ENCODE peak calls at places on chromosomes 16 and 17, in five cellular contexts. One of them, this sample, is unnamed.

GRCh38 chr16:86584071-86584685 is 5.8 kb downstream of the FOXL1 start:
- DNase-seq in right cardiac atrium: no peak
- DNase-seq in CD8-positive, alpha-beta T cell: no peak
- DNase-seq in right lobe of liver: no peak
- DNase-seq in tibial artery: peak; percentile 57
- DNase-seq in this sample: no peak

GRCh38 chr17:83061586-83061985 is 17.8 kb upstream of the METRNL start:
- DNase-seq in right lobe of liver: peak; percentile 34
- DNase-seq in tibial artery: no peak
- DNase-seq in right cardiac atrium: no peak
- DNase-seq in CD8-positive, alpha-beta T cell: no peak
- DNase-seq in this sample: no peak

GRCh38 chr16:85916141-85916890 is 17.4 kb downstream of the IRF8 start:
- DNase-seq in right cardiac atrium: peak; percentile 84
- DNase-seq in right lobe of liver: peak; percentile 95
- DNase-seq in CD8-positive, alpha-beta T cell: no peak
- DNase-seq in tibial artery: no peak
- DNase-seq in this sample: no peak

GRCh38 chr16:61050547-61050946 is 985.7 kb downstream of the CDH8 start:
- DNase-seq in right cardiac atrium: no peak
- DNase-seq in tibial artery: no peak
- DNase-seq in CD8-positive, alpha-beta T cell: no peak
- DNase-seq in right lobe of liver: no peak
- DNase-seq in this sample: no peak

GRCh38 chr16:276360-277077 is 775 bp upstream of the RGS11 start:
- DNase-seq in tibial artery: peak; percentile 65
- DNase-seq in right cardiac atrium: no peak
- DNase-seq in right lobe of liver: no peak
- DNase-seq in CD8-positive, alpha-beta T cell: no peak
- DNase-seq in this sample: no peak

GRCh38 chr16:84446596-84447392 is 57.7 kb downstream of the MEAK7 start:
- DNase-seq in CD8-positive, alpha-beta T cell: no peak
- DNase-seq in tibial artery: peak; percentile 24
- DNase-seq in right cardiac atrium: no peak
- DNase-seq in right lobe of liver: no peak
- DNase-seq in this sample: no peak

GRCh38 chr17:80124351-80124981 is 22.5 kb downstream of the EIF4A3 start:
- DNase-seq in right cardiac atrium: peak; percentile 37
- DNase-seq in right lobe of liver: no peak
- DNase-seq in tibial artery: no peak
- DNase-seq in CD8-positive, alpha-beta T cell: no peak
- DNase-seq in this sample: no peak

GRCh38 chr17:31508310-31509094 is 117.0 kb downstream of the RAB11FIP4 start:
- DNase-seq in right cardiac atrium: peak; percentile 51
- DNase-seq in tibial artery: no peak
- DNase-seq in CD8-positive, alpha-beta T cell: peak; percentile 82
- DNase-seq in right lobe of liver: no peak
- DNase-seq in this sample: no peak

GRCh38 chr16:69244336-69244735 is 57.4 kb downstream of the SNTB2 start:
- DNase-seq in CD8-positive, alpha-beta T cell: no peak
- DNase-seq in right lobe of liver: no peak
- DNase-seq in right cardiac atrium: no peak
- DNase-seq in tibial artery: no peak
- DNase-seq in this sample: no peak

GRCh38 chr17:37516131-37516561 is 26.5 kb downstream of the DUSP14 start:
- DNase-seq in tibial artery: no peak
- DNase-seq in right lobe of liver: no peak
- DNase-seq in CD8-positive, alpha-beta T cell: no peak
- DNase-seq in right cardiac atrium: no peak
- DNase-seq in this sample: no peak

GRCh38 chr16:68408967-68409366 is 39.3 kb downstream of the SMPD3 start:
- DNase-seq in CD8-positive, alpha-beta T cell: no peak
- DNase-seq in right cardiac atrium: no peak
- DNase-seq in tibial artery: no peak
- DNase-seq in right lobe of liver: no peak
- DNase-seq in this sample: no peak

GRCh38 chr16:31350275-31351005 is 4.5 kb upstream of the ITGAX start:
- DNase-seq in right lobe of liver: no peak
- DNase-seq in right cardiac atrium: no peak
- DNase-seq in tibial artery: no peak
- DNase-seq in CD8-positive, alpha-beta T cell: no peak
- DNase-seq in this sample: no peak

GRCh38 chr17:57861000-57861736 is 11.3 kb upstream of the MRPS23 start:
- DNase-seq in right cardiac atrium: peak; percentile 82
- DNase-seq in tibial artery: peak; percentile 88
- DNase-seq in CD8-positive, alpha-beta T cell: peak; percentile 68
- DNase-seq in right lobe of liver: no peak
- DNase-seq in this sample: no peak

GRCh38 chr17:5272313-5272712 is 9.8 kb upstream of the RABEP1 start:
- DNase-seq in right cardiac atrium: no peak
- DNase-seq in tibial artery: no peak
- DNase-seq in CD8-positive, alpha-beta T cell: no peak
- DNase-seq in right lobe of liver: no peak
- DNase-seq in this sample: no peak

GRCh38 chr16:64206877-64207276 is 915.0 kb downstream of the CDH11 start:
- DNase-seq in CD8-positive, alpha-beta T cell: no peak
- DNase-seq in right cardiac atrium: no peak
- DNase-seq in tibial artery: no peak
- DNase-seq in right lobe of liver: no peak
- DNase-seq in this sample: no peak

GRCh38 chr16:30484887-30485286 is 12.3 kb downstream of the ITGAL start:
- DNase-seq in right lobe of liver: no peak
- DNase-seq in right cardiac atrium: no peak
- DNase-seq in CD8-positive, alpha-beta T cell: no peak
- DNase-seq in tibial artery: no peak
- DNase-seq in this sample: no peak

GRCh38 chr17:36094232-36094631 is 4.3 kb upstream of the CCL3 start:
- DNase-seq in CD8-positive, alpha-beta T cell: no peak
- DNase-seq in right cardiac atrium: no peak
- DNase-seq in tibial artery: no peak
- DNase-seq in right lobe of liver: no peak
- DNase-seq in this sample: no peak

GRCh38 chr17:4948997-4949320 is 629 bp upstream of the PFN1 start:
- DNase-seq in right lobe of liver: peak; percentile 91
- DNase-seq in right cardiac atrium: peak; percentile 94
- DNase-seq in tibial artery: peak; percentile 94
- DNase-seq in CD8-positive, alpha-beta T cell: peak; percentile 84
- DNase-seq in this sample: peak; percentile 69

GRCh38 chr17:4788807-4789700 is at the start of gene GLTPD2:
- DNase-seq in CD8-positive, alpha-beta T cell: no peak
- DNase-seq in right cardiac atrium: no peak
- DNase-seq in tibial artery: no peak
- DNase-seq in right lobe of liver: peak; percentile 76
- DNase-seq in this sample: no peak

GRCh38 chr16:17777461-17777863 is 306.7 kb upstream of the XYLT1 start:
- DNase-seq in tibial artery: no peak
- DNase-seq in CD8-positive, alpha-beta T cell: no peak
- DNase-seq in right cardiac atrium: no peak
- DNase-seq in right lobe of liver: no peak
- DNase-seq in this sample: no peak

GRCh38 chr17:77470330-77470786 is 329.6 kb downstream of the SEC14L1 start:
- DNase-seq in right lobe of liver: no peak
- DNase-seq in CD8-positive, alpha-beta T cell: no peak
- DNase-seq in right cardiac atrium: peak; percentile 26
- DNase-seq in tibial artery: no peak
- DNase-seq in this sample: no peak
- H3K27ac ChIP-seq in right lobe of liver: no peak overlapping the region
- H3K27ac ChIP-seq in CD8-positive, alpha-beta T cell: no peak overlapping the region
- H3K27ac ChIP-seq in right cardiac atrium: no peak overlapping the region
- H3K27ac ChIP-seq in tibial artery: no peak overlapping the region
- H3K27ac ChIP-seq in this sample: no peak overlapping the region

GRCh38 chr17:8140413-8141029 is 11.7 kb downstream of the PER1 start:
- DNase-seq in tibial artery: peak; percentile 74
- DNase-seq in right cardiac atrium: no peak
- DNase-seq in right lobe of liver: no peak
- DNase-seq in CD8-positive, alpha-beta T cell: no peak
- DNase-seq in this sample: no peak

GRCh38 chr17:8140058-8140412 is 12.2 kb downstream of the PER1 start:
- DNase-seq in right cardiac atrium: peak; percentile 64
- DNase-seq in right lobe of liver: peak; percentile 50
- DNase-seq in CD8-positive, alpha-beta T cell: no peak
- DNase-seq in tibial artery: peak; percentile 79
- DNase-seq in this sample: no peak

GRCh38 chr17:8137645-8138342 is 13.9 kb upstream of the HES7 start:
- DNase-seq in right lobe of liver: no peak
- DNase-seq in tibial artery: peak; percentile 70
- DNase-seq in CD8-positive, alpha-beta T cell: no peak
- DNase-seq in right cardiac atrium: peak; percentile 54
- DNase-seq in this sample: no peak

GRCh38 chr17:8138366-8138671 is 13.9 kb downstream of the PER1 start:
- DNase-seq in right cardiac atrium: no peak
- DNase-seq in CD8-positive, alpha-beta T cell: no peak
- DNase-seq in right lobe of liver: no peak
- DNase-seq in tibial artery: no peak
- DNase-seq in this sample: no peak

DNA sequence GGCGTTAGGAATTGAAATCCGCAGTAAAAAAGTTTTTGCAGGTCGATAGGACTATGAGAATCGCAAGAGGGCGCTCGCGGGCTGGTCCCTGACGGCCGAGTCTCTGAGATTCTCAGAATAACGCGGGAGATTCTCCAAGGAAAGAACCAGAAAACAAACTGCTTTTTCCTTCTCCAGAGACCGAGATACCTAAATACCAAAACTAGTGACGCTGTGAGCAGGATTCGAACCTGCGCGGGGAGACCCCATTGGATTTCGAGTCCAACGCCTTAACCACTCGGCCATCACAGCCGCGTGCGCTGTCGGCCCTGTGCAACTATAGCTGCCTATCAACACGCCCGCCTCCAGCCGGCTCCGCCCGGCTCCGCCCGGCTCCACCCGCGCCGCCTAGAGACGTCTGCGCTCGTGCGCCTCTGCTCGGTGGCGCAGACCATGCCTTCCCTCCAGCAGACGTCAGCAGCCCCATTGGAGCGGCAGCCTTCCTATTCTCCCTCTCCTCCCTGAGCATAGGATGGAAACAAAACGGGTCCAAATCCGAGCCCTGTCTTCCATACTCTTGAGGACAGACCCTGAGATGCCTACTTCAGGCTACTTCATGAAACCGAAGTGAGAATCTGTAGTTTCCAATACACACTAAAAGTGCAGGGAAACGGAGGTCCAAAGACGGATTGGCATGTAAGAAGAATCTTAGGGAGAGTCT is 13.4 kb downstream of the PER1 start:
- DNase-seq in right lobe of liver: peak; percentile 84
- DNase-seq in right cardiac atrium: peak; percentile 98
- DNase-seq in tibial artery: peak; percentile 98
- DNase-seq in CD8-positive, alpha-beta T cell: peak; percentile 98
- DNase-seq in this sample: peak; percentile 84
- H3K4me3 ChIP-seq in right lobe of liver: no peak overlapping the region
- H3K4me3 ChIP-seq in right cardiac atrium: no peak overlapping the region
- H3K4me3 ChIP-seq in tibial artery: peak overlapping the region; percentile 22
- H3K4me3 ChIP-seq in CD8-positive, alpha-beta T cell: peak overlapping the region; percentile 70
- H3K4me3 ChIP-seq in this sample: peak overlapping the region; percentile 39

GRCh38 chr17:30341703-30342102 is 7.8 kb upstream of the TMIGD1 start:
- DNase-seq in right lobe of liver: no peak
- DNase-seq in CD8-positive, alpha-beta T cell: no peak
- DNase-seq in right cardiac atrium: no peak
- DNase-seq in tibial artery: no peak
- DNase-seq in this sample: no peak

GRCh38 chr17:30344283-30345088 is 10.6 kb upstream of the TMIGD1 start:
- DNase-seq in right cardiac atrium: peak; percentile 70
- DNase-seq in tibial artery: no peak
- DNase-seq in CD8-positive, alpha-beta T cell: no peak
- DNase-seq in right lobe of liver: peak; percentile 85
- DNase-seq in this sample: no peak

GRCh38 chr17:30343741-30344140 is 9.9 kb upstream of the TMIGD1 start:
- DNase-seq in tibial artery: no peak
- DNase-seq in right lobe of liver: no peak
- DNase-seq in CD8-positive, alpha-beta T cell: no peak
- DNase-seq in right cardiac atrium: no peak
- DNase-seq in this sample: no peak

GRCh38 chr17:30337393-30337999 is 3.6 kb upstream of the TMIGD1 start:
- DNase-seq in right cardiac atrium: no peak
- DNase-seq in tibial artery: no peak
- DNase-seq in right lobe of liver: peak; percentile 74
- DNase-seq in CD8-positive, alpha-beta T cell: no peak
- DNase-seq in this sample: no peak

DNA sequence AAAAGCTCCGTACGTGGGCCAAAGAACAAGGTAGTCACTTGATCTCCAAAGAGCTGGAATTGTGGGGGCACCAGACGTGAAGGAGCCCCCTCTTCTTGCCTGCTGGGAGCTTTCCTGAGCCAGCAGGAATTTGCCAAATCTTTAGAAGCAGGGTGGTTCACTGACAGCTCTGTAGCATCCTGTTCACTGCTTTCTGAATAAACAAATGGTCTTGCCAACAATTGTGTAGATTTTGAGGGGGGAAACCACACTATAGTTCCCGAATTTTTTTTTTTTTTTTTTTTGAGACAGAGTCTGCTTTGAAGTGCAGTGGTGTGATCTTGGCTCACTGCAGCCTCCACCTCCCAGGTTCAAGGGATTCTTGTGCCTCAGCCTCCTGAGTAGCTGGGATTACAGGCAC is 7.1 kb upstream of the TMIGD1 start:
- DNase-seq in right lobe of liver: no peak
- DNase-seq in right cardiac atrium: no peak
- DNase-seq in CD8-positive, alpha-beta T cell: no peak
- DNase-seq in tibial artery: no peak
- DNase-seq in this sample: no peak
- H3K27ac ChIP-seq in right lobe of liver: peak overlapping the region; percentile 33
- H3K27ac ChIP-seq in right cardiac atrium: peak overlapping the region; percentile 87
- H3K27ac ChIP-seq in CD8-positive, alpha-beta T cell: no peak overlapping the region
- H3K27ac ChIP-seq in tibial artery: peak overlapping the region; percentile 30
- H3K27ac ChIP-seq in this sample: peak overlapping the region; percentile 74

GRCh38 chr17:62968445-62968923 is 2.4 kb downstream of the TANC2 start:
- DNase-seq in CD8-positive, alpha-beta T cell: peak; percentile 55
- DNase-seq in tibial artery: no peak
- DNase-seq in right lobe of liver: no peak
- DNase-seq in right cardiac atrium: no peak
- DNase-seq in this sample: peak; percentile 60
- H3K4me3 ChIP-seq in CD8-positive, alpha-beta T cell: no peak overlapping the region
- H3K4me3 ChIP-seq in tibial artery: no peak overlapping the region
- H3K4me3 ChIP-seq in right lobe of liver: no peak overlapping the region
- H3K4me3 ChIP-seq in right cardiac atrium: no peak overlapping the region
- H3K4me3 ChIP-seq in this sample: peak overlapping the region; percentile 89

GRCh38 chr17:15782809-15783208 is 50.7 kb downstream of the TBC1D26 start:
- DNase-seq in right cardiac atrium: peak; percentile 91
- DNase-seq in right lobe of liver: peak; percentile 52
- DNase-seq in tibial artery: peak; percentile 75
- DNase-seq in CD8-positive, alpha-beta T cell: no peak
- DNase-seq in this sample: no peak
- H3K27ac ChIP-seq in right cardiac atrium: peak overlapping the region; percentile 95
- H3K27ac ChIP-seq in right lobe of liver: no peak overlapping the region
- H3K27ac ChIP-seq in tibial artery: peak overlapping the region; percentile 72
- H3K27ac ChIP-seq in CD8-positive, alpha-beta T cell: no peak overlapping the region
- H3K27ac ChIP-seq in this sample: no peak overlapping the region

GRCh38 chr16:75248142-75248535 is 3.3 kb downstream of the BCAR1 start:
- DNase-seq in right lobe of liver: no peak
- DNase-seq in tibial artery: peak; percentile 84
- DNase-seq in right cardiac atrium: peak; percentile 77
- DNase-seq in CD8-positive, alpha-beta T cell: no peak
- DNase-seq in this sample: peak; percentile 72
- H3K4me3 ChIP-seq in right lobe of liver: no peak overlapping the region
- H3K4me3 ChIP-seq in tibial artery: peak overlapping the region; percentile 66
- H3K4me3 ChIP-seq in right cardiac atrium: no peak overlapping the region
- H3K4me3 ChIP-seq in CD8-positive, alpha-beta T cell: no peak overlapping the region
- H3K4me3 ChIP-seq in this sample: peak overlapping the region; percentile 85